ENCODE peak calls at places on chromosomes 11 and 22, in five cellular contexts. W is heart right ventricle, D is HL-60, H is neural progenitor cell, C is fibroblast of lung. O is an unnamed sample.

GRCh38 chr11:65113361-65113756 is 1.7 kb downstream of the TM7SF2 start:
- DNase-seq in C (peak; percentile 24), H (no peak), D (no peak), W (no peak), O (no peak)

GRCh38 chr11:76443254-76443935 is 1.4 kb upstream of the EMSY start:
- DNase-seq in W (no peak), D (peak; percentile 15), C (peak; percentile 2), H (no peak), O (peak; percentile 25)

GRCh38 chr22:38069372-38070249 is 12.4 kb downstream of the PICK1 start:
- DNase-seq in H (peak; percentile 73), C (peak; percentile 42), D (no peak), W (peak; percentile 81), O (peak; percentile 48)

GRCh38 chr22:27238935-27239510 is 562.5 kb downstream of the MN1 start:
- DNase-seq in C (peak; percentile 69), D (no peak), H (no peak), W (peak; percentile 82), O (peak; percentile 97)

GRCh38 chr11:72643547-72643946 is 30.7 kb downstream of the PDE2A start:
- DNase-seq in D (no peak), C (peak; percentile 15), W (no peak), H (no peak), O (peak; percentile 18)

GRCh38 chr11:17277024-17277584 is 565 bp downstream of the NUCB2 start:
- DNase-seq in H (no peak), C (peak; percentile 57), D (peak; percentile 47), W (no peak), O (peak; percentile 56)

GRCh38 chr11:13668957-13669521 is 571 bp downstream of the FAR1 start:
- DNase-seq in W (peak; percentile 49), H (no peak), C (peak; percentile 17), D (no peak), O (peak; percentile 40)

GRCh38 chr11:75524576-75525432 is 937 bp downstream of the GDPD5 start:
- DNase-seq in C (no peak), D (peak; percentile 56), H (peak; percentile 71), W (peak; percentile 33), O (peak; percentile 13)

GRCh38 chr11:94968334-94968958 is 4.9 kb downstream of the CWC15 start:
- DNase-seq in H (no peak), D (peak; percentile 23), C (peak; percentile 66), W (no peak), O (peak; percentile 77)

GRCh38 chr11:45165386-45165785 is 18.9 kb downstream of the PRDM11 start:
- DNase-seq in C (no peak), D (no peak), H (no peak), W (no peak), O (no peak)

GRCh38 chr11:103892603-103893002 is 143.8 kb upstream of the DDI1 start:
- DNase-seq in W (no peak), D (no peak), C (peak; percentile 25), H (no peak), O (peak; percentile 52)

GRCh38 chr11:2258501-2259465 is 11.6 kb downstream of the ASCL2 start:
- DNase-seq in D (no peak), H (no peak), C (no peak), W (no peak), O (no peak)

GRCh38 chr22:35995345-35995744 is 33.3 kb downstream of the RBFOX2 start:
- DNase-seq in C (no peak), D (no peak), H (no peak), W (no peak), O (no peak)

GRCh38 chr11:132111781-132112380 is 741.5 kb downstream of the NTM start:
- DNase-seq in D (no peak), C (peak; percentile 90), H (no peak), W (no peak), O (peak; percentile 95)

GRCh38 chr11:79466411-79466810 is 25.6 kb upstream of the TENM4 start:
- DNase-seq in W (no peak), H (no peak), C (peak; percentile 65), D (no peak), O (peak; percentile 17)

GRCh38 chr11:79396674-79397073 is 44.2 kb downstream of the TENM4 start:
- DNase-seq in W (no peak), H (no peak), C (no peak), D (no peak), O (no peak)

GRCh38 chr22:45692549-45692948 is 20.9 kb downstream of the ATXN10 start:
- DNase-seq in C (peak; percentile 28), H (no peak), W (no peak), D (no peak), O (peak; percentile 53)

GRCh38 chr11:60762851-60763691 is 6.4 kb downstream of the MS4A15 start:
- DNase-seq in D (no peak), H (peak; percentile 48), C (no peak), W (no peak), O (peak; percentile 26)

GRCh38 chr22:40853961-40854360 is 2.5 kb downstream of the ST13 start:
- DNase-seq in H (no peak), W (no peak), C (peak; percentile 15), D (no peak), O (no peak)

GRCh38 chr11:441418-442274 is at the start of gene ANO9:
- DNase-seq in C (no peak), W (no peak), H (peak; percentile 59), D (no peak), O (no peak)

GRCh38 chr11:127074151-127074761 is 73.7 kb upstream of the KIRREL3 start:
- DNase-seq in H (peak; percentile 56), C (peak; percentile 6), W (no peak), D (no peak), O (peak; percentile 7)

GRCh38 chr11:116895053-116895757 is 57.8 kb upstream of the APOA1 start:
- DNase-seq in D (no peak), C (peak; percentile 22), H (peak; percentile 74), W (peak; percentile 23), O (peak; percentile 37)

GRCh38 chr11:95716266-95716665 is 73.3 kb downstream of the FAM76B start:
- DNase-seq in W (no peak), C (no peak), D (no peak), H (no peak), O (no peak)

GRCh38 chr11:6229911-6230310 is 4.5 kb downstream of the FHIP1B start:
- DNase-seq in D (no peak), C (no peak), H (no peak), W (no peak), O (no peak)

DNA sequence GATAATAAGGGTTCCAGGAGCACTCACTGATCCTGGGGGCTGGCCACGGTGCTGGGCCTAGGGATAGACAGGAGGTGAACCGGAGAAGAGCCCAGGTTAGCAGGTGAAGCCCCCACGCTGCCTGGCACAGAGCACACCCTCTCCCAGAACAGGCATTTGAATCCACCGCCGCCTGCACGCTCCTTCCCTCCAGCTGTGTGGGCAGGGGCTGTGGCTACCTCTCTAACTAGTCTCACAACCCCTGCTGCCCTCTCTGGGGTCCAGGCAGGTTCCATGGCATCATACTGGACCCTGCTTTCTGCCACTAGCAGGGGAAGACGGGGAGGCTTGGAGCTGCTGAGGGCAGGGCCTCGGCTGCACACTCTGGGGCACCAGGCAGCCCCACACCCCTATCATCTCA is 358.0 kb downstream of the CTTN start:
- DNase-seq in C (no peak), H (no peak), W (no peak), D (no peak), O (no peak)
- H3K4me3 ChIP-seq in C (no peak overlapping the region), H (no peak overlapping the region), W (no peak overlapping the region), D (no peak overlapping the region), O (no peak overlapping the region)

GRCh38 chr22:49213731-49214352 is 613.8 kb downstream of the BRD1 start:
- DNase-seq in C (no peak), H (no peak), D (no peak), W (no peak), O (no peak)
- TF ChIP-seq CTCF in C (no peak), H (no peak), D (no peak), W (no peak), O (no peak)

GRCh38 chr22:17266261-17266971 is 47.2 kb upstream of the ADA2 start:
- DNase-seq in C (no peak), H (peak; percentile 92), W (no peak), D (no peak), O (no peak)
- H3K4me3 ChIP-seq in C (no peak overlapping the region), H (peak overlapping the region; percentile 25), W (no peak overlapping the region), D (no peak overlapping the region), O (no peak overlapping the region)

GRCh38 chr22:20858615-20859416 is at the start of the genes PI4KA and SNAP29:
- DNase-seq in D (peak; percentile 98), H (peak; percentile 99), W (peak; percentile 99), C (peak; percentile 98), O (peak; percentile 99)
- TF ChIP-seq CTCF in D (no peak), H (peak; percentile 6), W (no peak), C (no peak), O (no peak)

DNA sequence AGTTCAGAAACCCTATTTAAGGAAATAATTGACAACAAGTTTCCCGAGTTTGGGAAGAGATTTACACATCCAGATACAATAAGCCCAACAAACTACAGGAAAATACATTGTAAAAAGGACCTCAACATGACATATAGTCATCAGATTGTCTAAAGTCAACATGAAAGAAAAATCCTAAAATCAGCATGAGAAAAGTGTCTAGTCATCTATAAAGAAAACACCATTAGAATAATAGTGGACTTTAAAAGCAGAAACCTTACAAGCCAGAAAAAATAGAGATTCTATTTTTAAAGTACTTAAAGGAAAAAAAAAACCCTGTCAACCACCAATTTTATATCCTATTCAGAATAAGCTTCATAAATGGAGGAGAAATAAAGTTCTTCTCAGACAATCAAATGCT is 1.4 kb upstream of the OR5B2 start:
- DNase-seq in C (no peak), D (no peak), H (no peak), W (no peak), O (no peak)
- H3K4me3 ChIP-seq in C (no peak overlapping the region), D (no peak overlapping the region), H (no peak overlapping the region), W (no peak overlapping the region), O (no peak overlapping the region)

O was measured in cardiac fibroblast.